ENCODE peak calls at places on chromosome 1, in six cellular contexts. One of them, this sample, is unnamed.

GRCh38 chr1:23745515-23745914 is 2.2 kb downstream of the ELOA start:
- DNase-seq in IMR-90: peak
- DNase-seq in fibroblast of lung: peak
- DNase-seq in mesendoderm: peak
- DNase-seq in trophoblast cell: peak
- DNase-seq in H9: no peak
- DNase-seq in this sample: peak

GRCh38 chr1:46595127-46595526 is 8.9 kb downstream of the MKNK1 start:
- DNase-seq in fibroblast of lung: no peak
- DNase-seq in IMR-90: no peak
- DNase-seq in mesendoderm: no peak
- DNase-seq in trophoblast cell: peak
- DNase-seq in H9: no peak
- DNase-seq in this sample: no peak

GRCh38 chr1:113275691-113276090 is 114.6 kb upstream of the MAGI3 start:
- DNase-seq in fibroblast of lung: no peak
- DNase-seq in mesendoderm: peak
- DNase-seq in IMR-90: no peak
- DNase-seq in trophoblast cell: no peak
- DNase-seq in H9: no peak
- DNase-seq in this sample: no peak

GRCh38 chr1:44652445-44653106 is 21.7 kb downstream of the TMEM53 start:
- DNase-seq in mesendoderm: peak
- DNase-seq in H9: peak
- DNase-seq in fibroblast of lung: peak
- DNase-seq in IMR-90: peak
- DNase-seq in trophoblast cell: peak
- DNase-seq in this sample: peak

GRCh38 chr1:41238311-41239094 is 3.6 kb downstream of the SCMH1 start:
- DNase-seq in trophoblast cell: no peak
- DNase-seq in IMR-90: peak
- DNase-seq in fibroblast of lung: peak
- DNase-seq in H9: no peak
- DNase-seq in mesendoderm: no peak
- DNase-seq in this sample: peak

GRCh38 chr1:22344851-22345560 is 106.6 kb upstream of the ZBTB40 start:
- DNase-seq in fibroblast of lung: no peak
- DNase-seq in IMR-90: no peak
- DNase-seq in H9: no peak
- DNase-seq in mesendoderm: no peak
- DNase-seq in trophoblast cell: no peak
- DNase-seq in this sample: no peak

GRCh38 chr1:89823679-89824292 is 3.0 kb downstream of the LRRC8D start:
- DNase-seq in mesendoderm: no peak
- DNase-seq in IMR-90: no peak
- DNase-seq in H9: no peak
- DNase-seq in fibroblast of lung: no peak
- DNase-seq in trophoblast cell: no peak
- DNase-seq in this sample: no peak

GRCh38 chr1:217135569-217135915 is 412.3 kb upstream of the ESRRG start:
- DNase-seq in trophoblast cell: no peak
- DNase-seq in mesendoderm: peak
- DNase-seq in fibroblast of lung: peak
- DNase-seq in IMR-90: peak
- DNase-seq in H9: no peak
- DNase-seq in this sample: peak

GRCh38 chr1:58849556-58849955 is 65.7 kb upstream of the JUN start:
- DNase-seq in IMR-90: no peak
- DNase-seq in mesendoderm: no peak
- DNase-seq in fibroblast of lung: no peak
- DNase-seq in trophoblast cell: no peak
- DNase-seq in H9: no peak
- DNase-seq in this sample: no peak

GRCh38 chr1:7401814-7402547 is 369.1 kb upstream of the VAMP3 start:
- DNase-seq in H9: peak
- DNase-seq in trophoblast cell: peak
- DNase-seq in IMR-90: peak
- DNase-seq in fibroblast of lung: peak
- DNase-seq in mesendoderm: peak
- DNase-seq in this sample: peak

GRCh38 chr1:56572334-56573050 is 6.9 kb downstream of the PLPP3 start:
- DNase-seq in fibroblast of lung: no peak
- DNase-seq in trophoblast cell: peak
- DNase-seq in H9: no peak
- DNase-seq in IMR-90: no peak
- DNase-seq in mesendoderm: no peak
- DNase-seq in this sample: no peak
- H3K27ac ChIP-seq in fibroblast of lung: no peak
- H3K27ac ChIP-seq in trophoblast cell: no peak
- H3K27ac ChIP-seq in H9: no peak
- H3K27ac ChIP-seq in IMR-90: no peak
- H3K27ac ChIP-seq in mesendoderm: no peak
- H3K27ac ChIP-seq in this sample: no peak

GRCh38 chr1:38783659-38784229 is 75.8 kb downstream of the RRAGC start:
- DNase-seq in mesendoderm: no peak
- DNase-seq in IMR-90: no peak
- DNase-seq in trophoblast cell: peak
- DNase-seq in fibroblast of lung: no peak
- DNase-seq in H9: no peak
- DNase-seq in this sample: no peak
- H3K9ac ChIP-seq in mesendoderm: no peak
- H3K9ac ChIP-seq in IMR-90: no peak
- H3K9ac ChIP-seq in trophoblast cell: no peak
- H3K9ac ChIP-seq in fibroblast of lung: no peak
- H3K9ac ChIP-seq in H9: no peak
- H3K9ac ChIP-seq in this sample: no peak

GRCh38 chr1:32705516-32705915 is 2.9 kb upstream of the SYNC start:
- DNase-seq in H9: no peak
- DNase-seq in trophoblast cell: no peak
- DNase-seq in mesendoderm: no peak
- DNase-seq in fibroblast of lung: no peak
- DNase-seq in IMR-90: no peak
- DNase-seq in this sample: no peak

GRCh38 chr1:32703479-32704291 is 1.1 kb upstream of the SYNC start:
- DNase-seq in fibroblast of lung: peak
- DNase-seq in H9: no peak
- DNase-seq in mesendoderm: peak
- DNase-seq in trophoblast cell: peak
- DNase-seq in IMR-90: peak
- DNase-seq in this sample: peak

GRCh38 chr1:32701951-32702598 is 495 bp downstream of the SYNC start:
- DNase-seq in trophoblast cell: no peak
- DNase-seq in mesendoderm: no peak
- DNase-seq in IMR-90: peak
- DNase-seq in H9: no peak
- DNase-seq in fibroblast of lung: peak
- DNase-seq in this sample: no peak

GRCh38 chr1:32702599-32703478 is at the start of gene SYNC:
- DNase-seq in H9: no peak
- DNase-seq in trophoblast cell: no peak
- DNase-seq in IMR-90: peak
- DNase-seq in fibroblast of lung: peak
- DNase-seq in mesendoderm: no peak
- DNase-seq in this sample: no peak

GRCh38 chr1:32701421-32701911 is 1.1 kb downstream of the SYNC start:
- DNase-seq in IMR-90: no peak
- DNase-seq in mesendoderm: no peak
- DNase-seq in trophoblast cell: no peak
- DNase-seq in H9: no peak
- DNase-seq in fibroblast of lung: no peak
- DNase-seq in this sample: no peak
- H3K27ac ChIP-seq in IMR-90: peak
- H3K27ac ChIP-seq in mesendoderm: no peak
- H3K27ac ChIP-seq in trophoblast cell: no peak
- H3K27ac ChIP-seq in H9: no peak
- H3K27ac ChIP-seq in fibroblast of lung: peak
- H3K27ac ChIP-seq in this sample: no peak

GRCh38 chr1:72366473-72366872 is 84.1 kb upstream of the NEGR1 start:
- DNase-seq in H9: no peak
- DNase-seq in mesendoderm: peak
- DNase-seq in IMR-90: peak
- DNase-seq in fibroblast of lung: peak
- DNase-seq in trophoblast cell: peak
- DNase-seq in this sample: peak
- H3K9ac ChIP-seq in H9: no peak
- H3K9ac ChIP-seq in mesendoderm: no peak
- H3K9ac ChIP-seq in IMR-90: no peak
- H3K9ac ChIP-seq in fibroblast of lung: no peak
- H3K9ac ChIP-seq in trophoblast cell: no peak
- H3K9ac ChIP-seq in this sample: no peak

GRCh38 chr1:39105841-39106765 is 80.0 kb downstream of the NDUFS5 start:
- DNase-seq in H9: peak
- DNase-seq in trophoblast cell: peak
- DNase-seq in mesendoderm: peak
- DNase-seq in fibroblast of lung: peak
- DNase-seq in IMR-90: no peak
- DNase-seq in this sample: peak
- H3K27ac ChIP-seq in H9: peak
- H3K27ac ChIP-seq in trophoblast cell: peak
- H3K27ac ChIP-seq in mesendoderm: peak
- H3K27ac ChIP-seq in fibroblast of lung: peak
- H3K27ac ChIP-seq in IMR-90: peak
- H3K27ac ChIP-seq in this sample: peak

GRCh38 chr1:160681891-160682140 is 29.8 kb downstream of the CD48 start:
- DNase-seq in fibroblast of lung: no peak
- DNase-seq in mesendoderm: no peak
- DNase-seq in IMR-90: no peak
- DNase-seq in trophoblast cell: no peak
- DNase-seq in H9: no peak
- DNase-seq in this sample: no peak

GRCh38 chr1:160685266-160685665 is 26.4 kb downstream of the CD48 start:
- DNase-seq in IMR-90: no peak
- DNase-seq in mesendoderm: no peak
- DNase-seq in fibroblast of lung: no peak
- DNase-seq in trophoblast cell: no peak
- DNase-seq in H9: no peak
- DNase-seq in this sample: no peak

GRCh38 chr1:160681067-160681890 is 30.3 kb downstream of the CD48 start:
- DNase-seq in mesendoderm: peak
- DNase-seq in fibroblast of lung: no peak
- DNase-seq in IMR-90: peak
- DNase-seq in H9: peak
- DNase-seq in trophoblast cell: peak
- DNase-seq in this sample: peak

GRCh38 chr1:160680399-160680798 is 31.2 kb downstream of the CD48 start:
- DNase-seq in IMR-90: no peak
- DNase-seq in mesendoderm: no peak
- DNase-seq in H9: no peak
- DNase-seq in trophoblast cell: no peak
- DNase-seq in fibroblast of lung: no peak
- DNase-seq in this sample: no peak

DNA sequence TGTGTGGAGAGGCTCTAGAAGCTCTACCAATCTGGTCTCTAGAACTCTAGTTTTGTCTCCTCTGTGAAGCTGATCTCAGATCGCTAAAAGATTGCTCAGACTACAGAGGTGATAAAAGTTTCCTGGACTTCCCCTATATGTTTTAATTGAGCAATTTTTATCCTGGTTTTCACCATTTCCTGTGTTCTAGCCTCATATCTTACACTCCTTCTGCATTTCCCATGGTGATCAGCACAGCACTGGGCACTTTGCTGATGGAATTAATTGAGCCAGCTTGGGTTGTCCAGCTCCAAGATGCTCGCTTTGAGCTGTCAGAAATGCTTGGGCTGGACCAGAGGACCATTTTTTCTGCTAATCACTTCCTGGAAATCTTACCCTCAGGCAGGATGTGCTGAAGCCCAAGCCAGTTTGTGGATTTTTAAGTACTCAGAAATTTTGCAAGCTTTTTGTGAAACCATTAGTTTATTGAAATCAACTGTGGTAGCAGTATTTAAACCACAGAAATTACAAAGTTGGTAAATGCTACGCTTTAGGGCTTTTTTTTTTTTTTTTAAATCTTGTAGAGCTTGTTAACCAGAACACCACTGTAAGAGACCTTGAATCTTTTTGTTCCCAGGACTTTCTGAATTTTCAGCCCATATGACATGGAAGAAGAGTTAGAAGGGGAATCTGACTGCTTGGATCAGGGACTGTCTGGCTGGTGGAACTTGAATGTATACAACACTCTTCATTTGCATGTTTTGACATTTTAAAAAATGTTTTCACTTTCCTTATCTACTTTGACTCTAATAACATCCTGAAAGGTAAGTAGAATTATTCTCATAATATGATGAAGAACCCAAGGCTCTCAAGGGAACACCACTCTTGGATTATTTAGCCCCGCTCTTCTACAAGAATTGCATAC is 28.4 kb downstream of the CD48 start:
- DNase-seq in IMR-90: no peak
- DNase-seq in trophoblast cell: peak
- DNase-seq in mesendoderm: no peak
- DNase-seq in H9: no peak
- DNase-seq in fibroblast of lung: no peak
- DNase-seq in this sample: peak
- H3K9ac ChIP-seq in IMR-90: no peak
- H3K9ac ChIP-seq in trophoblast cell: no peak
- H3K9ac ChIP-seq in mesendoderm: no peak
- H3K9ac ChIP-seq in H9: no peak
- H3K9ac ChIP-seq in fibroblast of lung: no peak
- H3K9ac ChIP-seq in this sample: no peak

GRCh38 chr1:80462006-80462405 is 1338.7 kb upstream of the ADGRL2 start:
- DNase-seq in IMR-90: no peak
- DNase-seq in H9: no peak
- DNase-seq in trophoblast cell: no peak
- DNase-seq in mesendoderm: no peak
- DNase-seq in fibroblast of lung: no peak
- DNase-seq in this sample: no peak

GRCh38 chr1:80453775-80454174 is 1347.0 kb upstream of the ADGRL2 start:
- DNase-seq in fibroblast of lung: no peak
- DNase-seq in trophoblast cell: no peak
- DNase-seq in mesendoderm: no peak
- DNase-seq in H9: no peak
- DNase-seq in IMR-90: no peak
- DNase-seq in this sample: no peak

DNA sequence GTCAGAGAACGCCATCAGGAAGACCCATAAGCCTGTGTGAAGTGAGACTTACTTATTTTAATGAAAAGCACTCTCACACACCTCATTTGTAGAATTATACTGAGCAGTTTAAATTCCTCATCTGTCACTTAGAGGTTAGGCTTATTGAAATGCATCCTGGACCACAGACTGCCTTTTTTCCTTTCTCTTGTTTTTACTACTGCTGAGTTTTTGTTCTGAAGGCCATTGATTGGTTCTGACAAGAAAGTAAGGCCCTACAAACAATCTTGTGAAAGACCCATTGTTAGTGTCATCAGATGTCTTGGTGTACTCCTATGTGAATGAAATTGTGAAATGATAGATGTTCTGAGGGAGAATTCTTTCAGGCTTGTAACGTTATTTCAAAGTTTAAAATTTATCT is 1343.3 kb upstream of the ADGRL2 start:
- DNase-seq in IMR-90: no peak
- DNase-seq in mesendoderm: peak
- DNase-seq in H9: no peak
- DNase-seq in trophoblast cell: no peak
- DNase-seq in fibroblast of lung: no peak
- DNase-seq in this sample: peak
- H3K27ac ChIP-seq in IMR-90: no peak
- H3K27ac ChIP-seq in mesendoderm: no peak
- H3K27ac ChIP-seq in H9: no peak
- H3K27ac ChIP-seq in trophoblast cell: no peak
- H3K27ac ChIP-seq in fibroblast of lung: no peak
- H3K27ac ChIP-seq in this sample: no peak

This sample was measured in mammary epithelial cell.